ENCODE peak calls at places on chromosomes 16 and 17, in six cellular contexts. H is myocyte, O is HFF-Myc, F is GM03348, K is AG09309, P is ELR. C is an unnamed sample.

GRCh38 chr16:69315486-69316311 is 4.5 kb downstream of the VPS4A start:
- DNase-seq in H (no peak), O (no peak), F (no peak), K (no peak), P (no peak), C (no peak)

GRCh38 chr17:78538033-78538776 is 39.0 kb downstream of the DNAH17 start:
- DNase-seq in H (no peak), O (no peak), F (no peak), K (no peak), P (no peak), C (no peak)

GRCh38 chr17:43768382-43768781 is 9.8 kb upstream of the SOST start:
- DNase-seq in H (no peak), O (no peak), F (no peak), K (no peak), P (no peak), C (no peak)

GRCh38 chr16:1082952-1083675 is 10.6 kb downstream of the SSTR5 start:
- DNase-seq in H (no peak), O (no peak), F (no peak), K (no peak), P (no peak), C (no peak)

GRCh38 chr17:40615295-40615988 is 32.2 kb downstream of the SMARCE1 start:
- DNase-seq in H (peak), O (no peak), F (peak), K (no peak), P (peak), C (peak)

GRCh38 chr17:78225088-78225865 is 6.2 kb upstream of the TMEM235 start:
- DNase-seq in H (no peak), O (no peak), F (no peak), K (no peak), P (no peak), C (no peak)

GRCh38 chr17:65202833-65203571 is 65.8 kb downstream of the RGS9 start:
- DNase-seq in H (no peak), O (no peak), F (no peak), K (no peak), P (no peak), C (no peak)

GRCh38 chr17:76887809-76888208 is 19.6 kb downstream of the MGAT5B start:
- DNase-seq in H (no peak), O (no peak), F (no peak), K (no peak), P (peak), C (no peak)

GRCh38 chr17:27466748-27467375 is 10.6 kb downstream of the KSR1 start:
- DNase-seq in H (no peak), O (no peak), F (no peak), K (no peak), P (no peak), C (no peak)

GRCh38 chr16:89289428-89290395 is 72.2 kb downstream of the ZNF778 start:
- DNase-seq in H (peak), O (peak), F (peak), K (no peak), P (peak), C (peak)

GRCh38 chr17:12659500-12659899 is 6.2 kb upstream of the MYOCD start:
- DNase-seq in H (no peak), O (no peak), F (peak), K (peak), P (peak), C (no peak)

GRCh38 chr16:50096791-50097190 is 31.0 kb downstream of the HEATR3 start:
- DNase-seq in H (peak), O (peak), F (peak), K (peak), P (peak), C (peak)

GRCh38 chr17:31752570-31752969 is 106.5 kb downstream of the COPRS start:
- DNase-seq in H (no peak), O (no peak), F (no peak), K (no peak), P (no peak), C (no peak)

GRCh38 chr17:38741853-38742421 is 6.2 kb downstream of the PCGF2 start:
- DNase-seq in H (peak), O (no peak), F (peak), K (no peak), P (no peak), C (no peak)

GRCh38 chr17:77327566-77328463 is 187.0 kb downstream of the SEC14L1 start:
- DNase-seq in H (peak), O (no peak), F (no peak), K (no peak), P (no peak), C (no peak)

GRCh38 chr16:17177968-17178880 is 292.5 kb downstream of the XYLT1 start:
- DNase-seq in H (peak), O (no peak), F (no peak), K (no peak), P (peak), C (no peak)

GRCh38 chr16:89656435-89657121 is 930 bp downstream of the CHMP1A start:
- DNase-seq in H (no peak), O (no peak), F (no peak), K (no peak), P (no peak), C (no peak)

GRCh38 chr16:85363881-85364280 is 249.2 kb upstream of the GSE1 start:
- DNase-seq in H (no peak), O (no peak), F (no peak), K (peak), P (peak), C (no peak)

GRCh38 chr16:86221085-86221484 is 289.2 kb upstream of the FOXF1 start:
- DNase-seq in H (no peak), O (no peak), F (no peak), K (peak), P (peak), C (no peak)

C was measured in LHCN-M2.